ENCODE peak calls at places on chromosomes 13 and 19, in eight cellular contexts. G is CD8-positive, alpha-beta T cell; W is mammary epithelial cell; I is cardiac muscle cell; B is lung; C is GM23338; R is tibial artery; Z is A549. A is an unnamed sample.

GRCh38 chr19:30272554-30272953 is 99.6 kb upstream of the ZNF536 start:
- DNase-seq in G (no peak), W (no peak), I (no peak), B (no peak), C (no peak), R (no peak), Z (no peak), A (no peak)

GRCh38 chr13:90447735-90448103 is 899.8 kb upstream of the MIR17HG start:
- DNase-seq in G (no peak), W (peak), I (peak), B (no peak), C (peak), R (no peak), Z (no peak), A (no peak)

GRCh38 chr13:113620036-113620435 is 35.5 kb downstream of the TFDP1 start:
- DNase-seq in G (no peak), W (no peak), I (no peak), B (no peak), C (no peak), R (no peak), Z (no peak), A (peak)

GRCh38 chr13:74869846-74870245 is 612.1 kb downstream of the TBC1D4 start:
- DNase-seq in G (no peak), W (peak), I (peak), B (no peak), C (no peak), R (no peak), Z (no peak), A (no peak)

GRCh38 chr19:41816761-41817160 is 20.4 kb downstream of the CEACAM3 start:
- DNase-seq in G (no peak), W (no peak), I (no peak), B (no peak), C (no peak), R (no peak), Z (no peak), A (no peak)

GRCh38 chr19:5321851-5322681 is 18.5 kb downstream of the PTPRS start:
- DNase-seq in G (no peak), W (no peak), I (no peak), B (no peak), C (peak), R (no peak), Z (no peak), A (peak)

GRCh38 chr13:60654405-60654804 is 257.4 kb downstream of the TDRD3 start:
- DNase-seq in G (no peak), W (no peak), I (peak), B (no peak), C (peak), R (peak), Z (no peak), A (no peak)

GRCh38 chr13:73772449-73773186 is 361.6 kb downstream of the KLF12 start:
- DNase-seq in G (no peak), W (no peak), I (no peak), B (no peak), C (no peak), R (no peak), Z (no peak), A (no peak)

GRCh38 chr13:99395436-99395835 is 88.2 kb upstream of the GPR183 start:
- DNase-seq in G (no peak), W (no peak), I (no peak), B (no peak), C (no peak), R (no peak), Z (no peak), A (peak)

GRCh38 chr13:20106751-20107150 is 54.1 kb downstream of the GJA3 start:
- DNase-seq in G (no peak), W (no peak), I (no peak), B (no peak), C (no peak), R (no peak), Z (no peak), A (no peak)

GRCh38 chr19:49652723-49653465 is 10.9 kb downstream of the SCAF1 start:
- DNase-seq in G (no peak), W (no peak), I (no peak), B (no peak), C (no peak), R (no peak), Z (no peak), A (no peak)

GRCh38 chr13:70960841-70961443 is 852.7 kb upstream of the KLHL1 start:
- DNase-seq in G (no peak), W (peak), I (peak), B (no peak), C (peak), R (no peak), Z (no peak), A (no peak)

GRCh38 chr19:35790981-35791813 is 15.8 kb downstream of the ARHGAP33 start:
- DNase-seq in G (no peak), W (no peak), I (no peak), B (no peak), C (peak), R (no peak), Z (no peak), A (no peak)

GRCh38 chr19:3950871-3951861 is 18.3 kb downstream of the NMRK2 start:
- DNase-seq in G (no peak), W (no peak), I (no peak), B (no peak), C (no peak), R (peak), Z (no peak), A (no peak)

GRCh38 chr19:46218160-46218559 is 11.4 kb upstream of the IGFL1 start:
- DNase-seq in G (no peak), W (peak), I (peak), B (no peak), C (peak), R (no peak), Z (no peak), A (no peak)

GRCh38 chr19:33396701-33397535 is 23.4 kb downstream of the CEBPG start:
- DNase-seq in G (no peak), W (no peak), I (peak), B (no peak), C (peak), R (no peak), Z (no peak), A (no peak)

GRCh38 chr13:102401305-102401704 is 543 bp downstream of the FGF14 start:
- DNase-seq in G (no peak), W (peak), I (no peak), B (no peak), C (no peak), R (no peak), Z (no peak), A (no peak)

GRCh38 chr19:15328312-15328711 is 4.0 kb downstream of the BRD4 start:
- DNase-seq in G (no peak), W (no peak), I (no peak), B (peak), C (no peak), R (no peak), Z (no peak), A (no peak)

GRCh38 chr19:55086730-55087541 is 11.3 kb downstream of the EPS8L1 start:
- DNase-seq in G (no peak), W (no peak), I (peak), B (peak), C (peak), R (peak), Z (no peak), A (peak)

GRCh38 chr19:52992109-52993004 is 21.4 kb upstream of the ERVV-1 start:
- DNase-seq in G (no peak), W (no peak), I (peak), B (no peak), C (peak), R (peak), Z (no peak), A (no peak)

GRCh38 chr13:111855786-111856185 is 211.2 kb upstream of the SOX1 start:
- DNase-seq in G (no peak), W (no peak), I (no peak), B (no peak), C (no peak), R (no peak), Z (no peak), A (no peak)

GRCh38 chr13:60169239-60170031 is 5.7 kb upstream of the DIAPH3 start:
- DNase-seq in G (no peak), W (no peak), I (no peak), B (no peak), C (no peak), R (no peak), Z (no peak), A (no peak)

GRCh38 chr13:76825415-76825814 is 60.8 kb downstream of the KCTD12 start:
- DNase-seq in G (no peak), W (no peak), I (peak), B (no peak), C (no peak), R (no peak), Z (no peak), A (no peak)

GRCh38 chr13:94966380-94966779 is 254.0 kb upstream of the SOX21 start:
- DNase-seq in G (no peak), W (no peak), I (no peak), B (no peak), C (no peak), R (no peak), Z (no peak), A (no peak)

GRCh38 chr19:28334419-28334818 is 878.5 kb downstream of the UQCRFS1 start:
- DNase-seq in G (no peak), W (peak), I (no peak), B (no peak), C (no peak), R (no peak), Z (no peak), A (no peak)

GRCh38 chr19:21588202-21588601 is 82.8 kb downstream of the ZNF429 start:
- DNase-seq in G (no peak), W (no peak), I (no peak), B (no peak), C (no peak), R (no peak), Z (no peak), A (no peak)

GRCh38 chr19:3599776-3600183 is 6.9 kb downstream of the TBXA2R start:
- DNase-seq in G (no peak), W (no peak), I (no peak), B (no peak), C (peak), R (no peak), Z (peak), A (no peak)

GRCh38 chr13:91264484-91264883 is 83.0 kb upstream of the MIR17HG start:
- DNase-seq in G (no peak), W (no peak), I (no peak), B (no peak), C (no peak), R (no peak), Z (no peak), A (no peak)

GRCh38 chr19:18046066-18046718 is 38.2 kb downstream of the ARRDC2 start:
- DNase-seq in G (no peak), W (peak), I (peak), B (no peak), C (no peak), R (no peak), Z (no peak), A (no peak)

GRCh38 chr13:113142876-113143275 is 15.6 kb upstream of the PROZ start:
- DNase-seq in G (no peak), W (no peak), I (no peak), B (no peak), C (no peak), R (no peak), Z (no peak), A (no peak)

GRCh38 chr13:46571189-46571901 is 18.4 kb downstream of the LRCH1 start:
- DNase-seq in G (no peak), W (no peak), I (peak), B (no peak), C (no peak), R (no peak), Z (no peak), A (no peak)

GRCh38 chr19:32498641-32499200 is 82.3 kb upstream of the PDCD5 start:
- DNase-seq in G (no peak), W (no peak), I (no peak), B (no peak), C (no peak), R (no peak), Z (no peak), A (no peak)

GRCh38 chr19:49983645-49984229 is 22.8 kb upstream of the SIGLEC11 start:
- DNase-seq in G (peak), W (peak), I (peak), B (peak), C (peak), R (peak), Z (peak), A (peak)

GRCh38 chr19:49878744-49879070 is 1.2 kb downstream of the TBC1D17 start:
- DNase-seq in G (no peak), W (no peak), I (no peak), B (no peak), C (no peak), R (no peak), Z (no peak), A (no peak)

GRCh38 chr19:31372245-31372781 is 23.1 kb upstream of the TSHZ3 start:
- DNase-seq in G (no peak), W (no peak), I (no peak), B (no peak), C (no peak), R (no peak), Z (no peak), A (no peak)

GRCh38 chr19:35663981-35664380 is 2.3 kb upstream of the UPK1A start:
- DNase-seq in G (no peak), W (no peak), I (no peak), B (no peak), C (no peak), R (no peak), Z (no peak), A (no peak)

GRCh38 chr19:7871530-7872305 is 2.5 kb downstream of the PRR36 start:
- DNase-seq in G (peak), W (peak), I (peak), B (peak), C (peak), R (peak), Z (peak), A (peak)
- H3K27ac ChIP-seq in G (no peak), W (peak), I (peak), B (no peak), C (peak), R (no peak), Z (peak), A (no peak)

GRCh38 chr13:51976890-51977289 is 34.4 kb downstream of the ATP7B start:
- DNase-seq in G (no peak), W (no peak), I (no peak), B (no peak), C (no peak), R (no peak), Z (no peak), A (no peak)

GRCh38 chr13:51978836-51979556 is 32.3 kb downstream of the ATP7B start:
- DNase-seq in G (no peak), W (no peak), I (peak), B (no peak), C (no peak), R (no peak), Z (no peak), A (peak)

GRCh38 chr13:51974485-51974884 is 36.8 kb downstream of the ATP7B start:
- DNase-seq in G (no peak), W (no peak), I (no peak), B (no peak), C (no peak), R (no peak), Z (no peak), A (no peak)

GRCh38 chr13:51976423-51976822 is 34.8 kb downstream of the ATP7B start:
- DNase-seq in G (no peak), W (peak), I (no peak), B (no peak), C (no peak), R (no peak), Z (no peak), A (no peak)

DNA sequence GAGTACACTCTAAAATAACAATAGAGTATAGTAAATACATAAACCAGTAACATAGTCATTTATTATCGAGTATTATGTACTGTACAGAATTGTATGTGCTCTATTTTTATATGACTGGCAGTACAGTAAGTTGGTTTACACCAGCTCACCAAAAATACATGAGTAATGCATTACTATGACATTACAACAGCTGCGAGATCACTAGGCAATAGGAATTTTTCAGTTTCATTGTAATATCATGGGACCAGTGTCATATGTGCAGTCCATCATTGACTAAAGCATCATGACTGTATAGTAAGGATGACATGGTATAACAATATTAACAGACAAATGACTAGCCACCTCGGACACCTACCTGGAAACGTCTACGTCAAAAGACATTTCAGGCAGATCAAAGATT is 33.6 kb downstream of the ATP7B start:
- DNase-seq in G (no peak), W (peak), I (no peak), B (no peak), C (no peak), R (no peak), Z (no peak), A (no peak)
- TF ChIP-seq CTCF in G (no peak), W (no peak), I (no peak), B (no peak), C (no peak), R (no peak), Z (no peak), A (no peak)

DNA sequence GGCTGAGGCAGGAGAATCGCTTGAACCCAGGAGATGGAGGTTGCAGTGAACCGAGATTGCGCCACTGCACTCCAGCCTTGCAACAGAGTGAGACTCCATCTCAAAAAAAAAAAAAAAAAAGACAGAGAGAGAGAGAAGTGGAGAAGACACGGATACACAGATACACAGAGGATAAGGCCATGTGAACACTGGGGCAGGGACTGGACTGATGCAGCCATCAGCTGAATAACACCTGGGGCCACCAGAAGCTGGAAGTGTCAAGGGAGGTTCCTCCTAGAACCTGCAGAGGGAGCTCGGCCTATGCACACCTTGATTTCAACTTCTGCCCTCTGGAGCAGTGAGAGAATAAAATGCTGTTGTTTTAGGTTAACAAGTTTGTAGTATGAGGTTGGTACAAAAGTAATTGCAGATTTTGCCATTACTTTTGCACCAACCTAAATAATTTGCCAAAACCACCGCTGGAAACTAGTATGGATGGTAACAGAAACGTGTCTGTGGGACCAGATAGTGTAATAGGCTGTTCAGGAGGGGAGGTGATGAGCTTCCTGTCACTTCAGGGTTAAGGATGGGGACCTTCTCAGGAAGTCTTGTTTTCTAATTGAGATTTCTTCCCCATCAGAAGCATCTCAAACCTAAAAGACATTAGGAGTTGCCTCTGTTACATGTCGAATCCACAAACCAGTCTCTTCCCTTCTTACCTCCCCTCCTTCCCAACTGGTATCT is 36.4 kb upstream of the IGSF23 start:
- DNase-seq in G (no peak), W (peak), I (no peak), B (peak), C (peak), R (no peak), Z (peak), A (no peak)
- H3K4me3 ChIP-seq in G (no peak), W (no peak), I (no peak), B (no peak), C (no peak), R (no peak), Z (no peak), A (no peak)

GRCh38 chr13:45198041-45198440 is 2.8 kb downstream of the KCTD4 start:
- DNase-seq in G (no peak), W (no peak), I (no peak), B (no peak), C (no peak), R (no peak), Z (no peak), A (no peak)

GRCh38 chr13:45196091-45196490 is 4.8 kb downstream of the KCTD4 start:
- DNase-seq in G (no peak), W (no peak), I (peak), B (no peak), C (no peak), R (no peak), Z (no peak), A (no peak)

GRCh38 chr13:45194081-45194939 is 6.5 kb downstream of the KCTD4 start:
- DNase-seq in G (no peak), W (peak), I (peak), B (no peak), C (peak), R (no peak), Z (no peak), A (no peak)

GRCh38 chr13:45196622-45197021 is 4.2 kb downstream of the KCTD4 start:
- DNase-seq in G (no peak), W (peak), I (peak), B (no peak), C (no peak), R (no peak), Z (no peak), A (no peak)

GRCh38 chr13:45195421-45195820 is 5.4 kb downstream of the KCTD4 start:
- DNase-seq in G (no peak), W (no peak), I (no peak), B (no peak), C (no peak), R (no peak), Z (no peak), A (no peak)
- H3K27ac ChIP-seq in G (no peak), W (peak), I (no peak), B (no peak), C (no peak), R (no peak), Z (no peak), A (no peak)

DNA sequence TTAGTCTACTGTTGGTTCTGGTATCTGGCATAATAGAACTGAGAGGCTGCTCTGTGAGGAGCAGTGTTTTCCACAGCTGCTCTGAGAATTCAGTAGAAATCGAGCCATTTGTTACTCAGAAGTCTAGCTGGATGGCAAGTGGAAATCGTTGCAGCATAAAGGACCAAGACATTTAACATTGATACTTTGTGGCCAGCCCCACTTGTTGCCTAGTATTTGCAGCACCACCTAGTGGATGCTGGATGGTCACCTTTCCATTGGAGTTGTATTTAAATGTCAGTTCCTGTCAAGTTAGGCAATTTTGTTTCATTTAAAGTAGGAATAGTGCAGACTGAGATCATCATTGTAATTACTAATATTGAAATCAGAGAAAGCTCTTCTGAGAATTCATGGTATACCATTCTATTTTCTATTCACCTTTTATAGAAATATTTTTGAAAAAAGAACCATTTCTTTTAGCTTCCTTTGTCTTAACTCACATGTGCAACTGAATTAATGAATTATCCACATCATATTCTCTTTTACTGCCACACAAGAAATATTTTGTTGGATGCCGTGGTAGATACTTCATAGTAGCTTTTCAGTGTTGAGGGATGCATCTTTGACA is 64.6 kb downstream of the PDS5B start:
- DNase-seq in G (peak), W (peak), I (peak), B (peak), C (peak), R (peak), Z (peak), A (peak)
- TF ChIP-seq CTCF in G (peak), W (peak), I (peak), B (peak), C (peak), R (peak), Z (peak), A (peak)

A was measured in Peyer's patch.